ENCODE peak calls at places on chromosomes 2 and 18, in four cellular contexts. U is PC-3, W is SK-N-SH, H is neural progenitor cell. Q is an unnamed sample. For H3K4me1, the result is how much of the 10 kb centered on the place peaks cover.

GRCh38 chr2:118841450-118841827 is 6.0 kb downstream of the EN1 start:
- DNase-seq in U (no peak), W (peak), H (peak), Q (no peak)

GRCh38 chr2:43708891-43709290 is 32.7 kb upstream of the C1GALT1C1L start:
- DNase-seq in U (peak), W (no peak), H (no peak), Q (no peak)

GRCh38 chr2:39494784-39495251 is 57.7 kb upstream of the MAP4K3 start:
- DNase-seq in U (peak), W (no peak), H (peak), Q (no peak)

GRCh38 chr2:62705859-62706720 is 577 bp downstream of the EHBP1 start:
- DNase-seq in U (peak), W (peak), H (peak), Q (peak)

GRCh38 chr2:13230221-13230620 is 513.5 kb downstream of the TRIB2 start:
- DNase-seq in U (peak), W (peak), H (no peak), Q (no peak)

GRCh38 chr2:140775426-140775825 is 1355.4 kb downstream of the LRP1B start:
- DNase-seq in U (no peak), W (no peak), H (no peak), Q (no peak)

GRCh38 chr2:234953116-234954031 is 1.6 kb downstream of the SH3BP4 start:
- DNase-seq in U (peak), W (no peak), H (peak), Q (no peak)

GRCh38 chr2:157627594-157628281 is 926 bp downstream of the ACVR1C start:
- DNase-seq in U (peak), W (no peak), H (peak), Q (peak)

GRCh38 chr18:4335386-4335785 is 119.7 kb downstream of the DLGAP1 start:
- DNase-seq in U (no peak), W (no peak), H (no peak), Q (no peak)

GRCh38 chr2:168246483-168247340 is 683 bp downstream of the STK39 start:
- DNase-seq in U (peak), W (peak), H (peak), Q (peak)

GRCh38 chr2:175166216-175166824 is 1.7 kb downstream of the ATF2 start:
- DNase-seq in U (no peak), W (no peak), H (no peak), Q (no peak)

GRCh38 chr2:211867845-211868361 is 670.7 kb downstream of the ERBB4 start:
- DNase-seq in U (peak), W (no peak), H (no peak), Q (peak)

GRCh38 chr2:67259581-67260347 is 137.4 kb upstream of the ETAA1 start:
- DNase-seq in U (peak), W (peak), H (no peak), Q (no peak)

GRCh38 chr2:100409975-100410647 is 7.4 kb downstream of the CHST10 start:
- DNase-seq in U (no peak), W (no peak), H (no peak), Q (no peak)

GRCh38 chr2:103859238-103859637 is 994.7 kb upstream of the POU3F3 start:
- DNase-seq in U (no peak), W (no peak), H (no peak), Q (no peak)

GRCh38 chr2:20106746-20107145 is 55.3 kb upstream of the LAPTM4A start:
- DNase-seq in U (peak), W (no peak), H (peak), Q (no peak)

GRCh38 chr2:10256031-10256524 is 46.6 kb upstream of the HPCAL1 start:
- DNase-seq in U (no peak), W (no peak), H (no peak), Q (no peak)

GRCh38 chr2:21358971-21359370 is 235.2 kb downstream of the TDRD15 start:
- DNase-seq in U (no peak), W (no peak), H (no peak), Q (no peak)

GRCh38 chr18:28161608-28162599 is 15.0 kb downstream of the CDH2 start:
- DNase-seq in U (peak), W (no peak), H (no peak), Q (no peak)

GRCh38 chr2:238063414-238064189 is 2.8 kb downstream of the SCLY start:
- DNase-seq in U (no peak), W (no peak), H (peak), Q (no peak)

GRCh38 chr2:238059505-238059904 is 1.3 kb upstream of the SCLY start:
- DNase-seq in U (no peak), W (no peak), H (no peak), Q (no peak)

GRCh38 chr2:238061310-238062202 is 755 bp downstream of the SCLY start:
- DNase-seq in U (peak), W (peak), H (peak), Q (peak)

GRCh38 chr2:238060096-238060541 is 682 bp upstream of the SCLY start:
- DNase-seq in U (no peak), W (no peak), H (no peak), Q (no peak)

GRCh38 chr2:238060542-238061309 is at the start of gene SCLY:
- DNase-seq in U (peak), W (peak), H (peak), Q (peak)
- H3K4me1 ChIP-seq in U (under half), W (under half), H (under half), Q (under half)

GRCh38 chr2:238289574-238289973 is 1.2 kb upstream of the PER2 start:
- DNase-seq in U (no peak), W (no peak), H (peak), Q (no peak)

GRCh38 chr2:238288650-238289573 is 502 bp upstream of the PER2 start:
- DNase-seq in U (peak), W (peak), H (peak), Q (peak)

GRCh38 chr2:238290715-238291549 is 2.5 kb upstream of the PER2 start:
- DNase-seq in U (no peak), W (no peak), H (no peak), Q (no peak)

GRCh38 chr2:238291550-238292281 is 3.3 kb upstream of the PER2 start:
- DNase-seq in U (no peak), W (no peak), H (no peak), Q (no peak)

DNA sequence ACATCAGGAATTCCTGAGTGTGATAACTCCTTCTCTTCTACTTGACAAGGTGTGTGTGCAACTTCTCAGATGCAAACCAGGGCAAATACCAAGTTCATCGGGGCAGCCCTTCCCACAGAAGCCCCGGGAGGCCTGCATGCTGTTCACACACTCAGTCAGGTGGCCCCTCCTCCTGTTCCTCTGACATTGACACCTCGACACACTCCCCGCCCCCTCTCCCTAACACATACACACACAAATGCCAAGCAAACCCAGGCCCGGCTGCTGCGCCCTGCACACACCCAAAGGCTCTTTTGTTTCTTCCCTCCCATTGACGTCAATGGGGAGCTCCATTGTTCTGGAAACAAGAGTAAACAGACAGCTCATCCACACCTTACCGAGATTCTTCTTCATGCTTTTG is 1.7 kb upstream of the PER2 start:
- DNase-seq in U (peak), W (no peak), H (peak), Q (no peak)
- H3K9ac ChIP-seq in U (peak), W (no peak), H (no peak), Q (no peak)

GRCh38 chr2:150188801-150189200 is 298.7 kb downstream of the RND3 start:
- DNase-seq in U (peak), W (no peak), H (no peak), Q (no peak)

GRCh38 chr2:150190546-150190945 is 296.9 kb downstream of the RND3 start:
- DNase-seq in U (no peak), W (no peak), H (no peak), Q (no peak)

GRCh38 chr2:150192701-150193100 is 294.8 kb downstream of the RND3 start:
- DNase-seq in U (no peak), W (no peak), H (no peak), Q (no peak)

GRCh38 chr2:150191349-150191748 is 296.1 kb downstream of the RND3 start:
- DNase-seq in U (peak), W (no peak), H (no peak), Q (no peak)

GRCh38 chr2:150188177-150188576 is 299.3 kb downstream of the RND3 start:
- DNase-seq in U (peak), W (no peak), H (no peak), Q (no peak)
- H3K4me2 ChIP-seq in U (peak), W (no peak), H (no peak), Q (no peak)

GRCh38 chr2:176813526-176814179 is 398.9 kb upstream of the HNRNPA3 start:
- DNase-seq in U (no peak), W (no peak), H (no peak), Q (no peak)

GRCh38 chr2:176814274-176814673 is 398.3 kb upstream of the HNRNPA3 start:
- DNase-seq in U (peak), W (no peak), H (no peak), Q (no peak)

GRCh38 chr2:176814740-176815367 is 397.7 kb upstream of the HNRNPA3 start:
- DNase-seq in U (peak), W (peak), H (peak), Q (peak)

GRCh38 chr2:176818653-176819052 is 393.9 kb upstream of the HNRNPA3 start:
- DNase-seq in U (no peak), W (no peak), H (no peak), Q (no peak)

GRCh38 chr2:176817061-176817565 is 395.5 kb upstream of the HNRNPA3 start:
- DNase-seq in U (peak), W (peak), H (peak), Q (no peak)
- H3K4me1 ChIP-seq in U (under half), W (under half), H (under half), Q (under half)

DNA sequence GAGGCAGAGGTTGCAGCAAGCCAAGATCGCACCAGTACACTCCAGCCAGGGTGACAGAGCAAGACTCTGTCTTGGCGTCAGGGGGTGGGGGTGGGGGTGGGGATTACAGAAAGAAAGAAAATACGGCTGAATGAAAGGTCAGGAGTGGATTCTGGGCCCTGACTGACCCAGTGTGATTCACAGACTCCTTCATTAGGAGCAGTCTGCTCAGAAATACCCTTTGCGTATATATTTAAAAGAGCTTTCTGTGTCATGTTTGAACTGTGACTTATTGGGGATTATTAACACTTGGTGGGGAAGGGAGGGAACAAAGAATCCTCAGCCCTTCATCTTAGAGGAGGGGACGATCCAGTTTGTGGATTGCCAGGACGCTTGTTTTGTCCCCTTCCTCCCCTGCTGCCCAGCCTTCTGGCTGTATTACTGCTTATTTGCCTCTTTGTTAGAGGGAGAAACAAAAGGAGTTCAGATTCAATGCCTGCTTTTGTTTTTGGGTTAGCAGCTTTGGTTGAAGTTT is 118.2 kb downstream of the FMNL2 start:
- DNase-seq in U (no peak), W (no peak), H (peak), Q (no peak)
- H3K9ac ChIP-seq in U (no peak), W (no peak), H (no peak), Q (no peak)

GRCh38 chr18:42182728-42183700 is 228.0 kb downstream of the PIK3C3 start:
- DNase-seq in U (peak), W (no peak), H (no peak), Q (no peak)

GRCh38 chr18:42184685-42185477 is 229.8 kb downstream of the PIK3C3 start:
- DNase-seq in U (no peak), W (no peak), H (no peak), Q (no peak)

GRCh38 chr18:42185486-42185885 is 230.5 kb downstream of the PIK3C3 start:
- DNase-seq in U (no peak), W (no peak), H (no peak), Q (no peak)

GRCh38 chr18:42181474-42181873 is 226.4 kb downstream of the PIK3C3 start:
- DNase-seq in U (no peak), W (no peak), H (no peak), Q (no peak)

DNA sequence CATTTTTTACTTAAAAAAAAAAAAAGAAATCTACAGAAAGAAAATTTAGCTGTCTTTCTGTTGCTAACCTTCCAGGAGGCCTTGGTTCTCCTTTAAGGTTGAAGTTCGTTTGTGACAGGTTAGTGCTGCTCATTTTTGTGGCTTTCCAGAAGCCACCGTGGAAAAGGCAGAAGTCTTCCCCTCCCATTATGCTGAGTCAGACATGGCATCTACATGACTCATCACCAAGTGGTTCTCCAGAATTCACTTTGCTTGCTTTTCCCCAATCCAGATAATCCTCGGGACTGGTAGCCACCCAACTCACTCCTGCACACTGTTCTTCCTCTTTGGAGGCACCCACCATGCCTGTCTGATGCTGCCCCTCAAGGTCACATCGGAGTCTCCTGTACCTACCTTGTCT is 228.7 kb downstream of the PIK3C3 start:
- DNase-seq in U (peak), W (no peak), H (no peak), Q (no peak)
- H3K4me2 ChIP-seq in U (no peak), W (no peak), H (no peak), Q (no peak)

DNA sequence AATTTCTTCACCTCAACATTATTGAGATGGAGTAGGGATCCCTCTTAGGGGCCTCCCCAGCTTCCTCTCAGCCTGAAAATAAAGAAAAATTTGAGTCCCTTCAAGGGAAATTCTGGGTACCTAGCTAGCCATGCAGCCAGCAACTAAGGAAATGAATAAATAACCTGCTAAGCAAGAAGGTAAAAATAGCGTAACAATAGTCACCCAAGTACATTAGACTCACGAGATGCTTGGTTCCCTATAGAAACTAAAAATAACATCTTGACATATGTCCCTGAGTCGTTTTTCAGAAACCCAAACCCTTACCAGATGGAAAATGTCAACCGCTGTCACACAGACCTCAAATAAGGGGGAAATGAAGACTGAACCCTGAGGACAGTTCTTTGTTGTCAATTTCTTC is 51.9 kb downstream of the CACNB4 start:
- DNase-seq in U (no peak), W (no peak), H (no peak), Q (no peak)
- H3K4me1 ChIP-seq in U (under half), W (under half), H (under half), Q (under half)

GRCh38 chr2:85853499-85854165 is 35.2 kb downstream of the ST3GAL5 start:
- DNase-seq in U (no peak), W (no peak), H (no peak), Q (peak)
- H3K9ac ChIP-seq in U (no peak), W (no peak), H (no peak), Q (peak)

GRCh38 chr2:113795405-113795920 is 39.0 kb upstream of the SLC35F5 start:
- DNase-seq in U (no peak), W (no peak), H (peak), Q (no peak)

GRCh38 chr2:113797237-113797636 is 40.8 kb upstream of the SLC35F5 start:
- DNase-seq in U (no peak), W (no peak), H (no peak), Q (no peak)

GRCh38 chr2:113796592-113797180 is 40.2 kb upstream of the SLC35F5 start:
- DNase-seq in U (no peak), W (no peak), H (no peak), Q (no peak)

GRCh38 chr2:113791697-113792590 is 35.5 kb upstream of the SLC35F5 start:
- DNase-seq in U (peak), W (no peak), H (no peak), Q (peak)
- H3K4me2 ChIP-seq in U (peak), W (peak), H (no peak), Q (peak)

Q was measured in MM.1S.